ENCODE peak calls at places on chromosome 11, in six cellular contexts. One of them, this sample, is unnamed.

GRCh38 chr11:110297726-110298297 is 1.4 kb upstream of the RDX start:
- DNase-seq in Caco-2: no peak
- DNase-seq in astrocyte of the cerebellum: no peak
- DNase-seq in RWPE1: peak; percentile 52
- DNase-seq in HCT116: no peak
- DNase-seq in psoas muscle: no peak
- DNase-seq in this sample: no peak

GRCh38 chr11:46066335-46066734 is 54.9 kb downstream of the PHF21A start:
- DNase-seq in HCT116: no peak
- DNase-seq in astrocyte of the cerebellum: no peak
- DNase-seq in Caco-2: no peak
- DNase-seq in RWPE1: peak; percentile 13
- DNase-seq in psoas muscle: no peak
- DNase-seq in this sample: no peak

GRCh38 chr11:86040919-86041318 is 28.0 kb downstream of the PICALM start:
- DNase-seq in psoas muscle: no peak
- DNase-seq in Caco-2: no peak
- DNase-seq in RWPE1: no peak
- DNase-seq in astrocyte of the cerebellum: no peak
- DNase-seq in HCT116: no peak
- DNase-seq in this sample: no peak

GRCh38 chr11:87463486-87464102 is 425.9 kb downstream of the TMEM135 start:
- DNase-seq in RWPE1: peak; percentile 51
- DNase-seq in astrocyte of the cerebellum: no peak
- DNase-seq in HCT116: peak; percentile 42
- DNase-seq in psoas muscle: no peak
- DNase-seq in Caco-2: peak; percentile 66
- DNase-seq in this sample: no peak

GRCh38 chr11:83583953-83584352 is 297.8 kb upstream of the CCDC90B start:
- DNase-seq in astrocyte of the cerebellum: no peak
- DNase-seq in Caco-2: no peak
- DNase-seq in RWPE1: peak; percentile 17
- DNase-seq in HCT116: no peak
- DNase-seq in psoas muscle: no peak
- DNase-seq in this sample: no peak

GRCh38 chr11:88175004-88175706 is at the start of gene RAB38:
- DNase-seq in psoas muscle: peak; percentile 60
- DNase-seq in Caco-2: peak; percentile 56
- DNase-seq in HCT116: peak; percentile 42
- DNase-seq in RWPE1: peak; percentile 75
- DNase-seq in astrocyte of the cerebellum: no peak
- DNase-seq in this sample: no peak

GRCh38 chr11:67376873-67377808 is 3.7 kb upstream of the CLCF1 start:
- DNase-seq in RWPE1: no peak
- DNase-seq in psoas muscle: no peak
- DNase-seq in Caco-2: no peak
- DNase-seq in astrocyte of the cerebellum: no peak
- DNase-seq in HCT116: no peak
- DNase-seq in this sample: no peak

GRCh38 chr11:68471360-68472340 is 11.1 kb downstream of the PPP6R3 start:
- DNase-seq in RWPE1: no peak
- DNase-seq in Caco-2: no peak
- DNase-seq in psoas muscle: no peak
- DNase-seq in HCT116: no peak
- DNase-seq in astrocyte of the cerebellum: peak; percentile 83
- DNase-seq in this sample: no peak

GRCh38 chr11:80255021-80255420 is 814.2 kb upstream of the TENM4 start:
- DNase-seq in RWPE1: no peak
- DNase-seq in Caco-2: no peak
- DNase-seq in HCT116: no peak
- DNase-seq in astrocyte of the cerebellum: no peak
- DNase-seq in psoas muscle: no peak
- DNase-seq in this sample: no peak

DNA sequence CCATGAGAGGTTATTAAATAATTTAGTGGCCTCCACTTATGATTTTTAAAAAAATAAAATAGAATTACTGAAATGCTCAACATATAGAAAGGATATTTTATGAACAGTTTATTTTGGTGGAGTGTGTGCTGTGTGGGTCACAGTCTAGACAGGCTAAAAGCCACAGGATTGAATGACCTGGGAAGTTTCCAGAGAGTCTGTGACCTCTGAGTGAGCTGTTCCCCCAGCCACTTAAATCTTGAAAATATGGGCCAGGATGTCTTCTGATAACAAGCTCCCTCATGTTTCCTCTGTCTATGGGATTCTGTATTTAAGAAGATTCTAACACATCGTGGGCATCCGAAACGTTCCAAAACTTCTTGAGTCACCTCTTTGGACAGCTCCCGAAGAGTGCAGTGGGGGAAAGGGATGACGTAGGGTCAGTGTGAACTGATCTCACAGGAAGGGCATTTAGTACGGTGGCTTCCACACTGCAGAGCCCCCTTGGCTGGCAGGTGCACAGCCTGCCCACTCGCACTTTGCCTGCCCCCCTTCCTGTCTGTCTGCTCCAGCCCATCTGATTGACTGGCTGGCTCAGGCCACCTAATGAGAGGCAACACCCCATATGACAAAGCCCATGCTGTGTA is 97.3 kb downstream of the NTM start:
- DNase-seq in astrocyte of the cerebellum: no peak
- DNase-seq in HCT116: no peak
- DNase-seq in RWPE1: no peak
- DNase-seq in psoas muscle: no peak
- DNase-seq in Caco-2: no peak
- DNase-seq in this sample: no peak
- TF ChIP-seq CTCF in astrocyte of the cerebellum: no peak
- TF ChIP-seq CTCF in HCT116: no peak
- TF ChIP-seq CTCF in RWPE1: no peak
- TF ChIP-seq CTCF in psoas muscle: no peak
- TF ChIP-seq CTCF in Caco-2: no peak
- TF ChIP-seq CTCF in this sample: no peak

GRCh38 chr11:29019960-29020683 is 911.9 kb downstream of the METTL15 start:
- DNase-seq in astrocyte of the cerebellum: peak; percentile 4
- DNase-seq in HCT116: peak; percentile 29
- DNase-seq in Caco-2: no peak
- DNase-seq in RWPE1: peak; percentile 14
- DNase-seq in psoas muscle: no peak
- DNase-seq in this sample: no peak
- TF ChIP-seq CTCF in astrocyte of the cerebellum: peak; percentile 56
- TF ChIP-seq CTCF in HCT116: peak; percentile 73
- TF ChIP-seq CTCF in Caco-2: peak; percentile 50
- TF ChIP-seq CTCF in RWPE1: no peak
- TF ChIP-seq CTCF in psoas muscle: no peak
- TF ChIP-seq CTCF in this sample: peak; percentile 22

GRCh38 chr11:122023614-122024250 is 92.3 kb downstream of the BLID start:
- DNase-seq in Caco-2: no peak
- DNase-seq in RWPE1: no peak
- DNase-seq in HCT116: no peak
- DNase-seq in psoas muscle: no peak
- DNase-seq in astrocyte of the cerebellum: no peak
- DNase-seq in this sample: no peak
- TF ChIP-seq CTCF in Caco-2: no peak
- TF ChIP-seq CTCF in RWPE1: no peak
- TF ChIP-seq CTCF in HCT116: no peak
- TF ChIP-seq CTCF in psoas muscle: no peak
- TF ChIP-seq CTCF in astrocyte of the cerebellum: peak; percentile 4
- TF ChIP-seq CTCF in this sample: no peak

GRCh38 chr11:64688534-64688982 is 34.4 kb downstream of the NRXN2 start:
- DNase-seq in HCT116: peak; percentile 83
- DNase-seq in RWPE1: peak; percentile 68
- DNase-seq in Caco-2: peak; percentile 90
- DNase-seq in astrocyte of the cerebellum: peak; percentile 74
- DNase-seq in psoas muscle: peak; percentile 95
- DNase-seq in this sample: peak; percentile 57

GRCh38 chr11:64686466-64687175 is 36.4 kb downstream of the NRXN2 start:
- DNase-seq in psoas muscle: no peak
- DNase-seq in HCT116: no peak
- DNase-seq in RWPE1: no peak
- DNase-seq in Caco-2: no peak
- DNase-seq in astrocyte of the cerebellum: no peak
- DNase-seq in this sample: no peak

GRCh38 chr11:64687641-64688533 is 35.1 kb downstream of the NRXN2 start:
- DNase-seq in psoas muscle: peak; percentile 64
- DNase-seq in RWPE1: no peak
- DNase-seq in HCT116: no peak
- DNase-seq in astrocyte of the cerebellum: no peak
- DNase-seq in Caco-2: no peak
- DNase-seq in this sample: no peak

GRCh38 chr11:64685536-64685935 is 37.5 kb downstream of the NRXN2 start:
- DNase-seq in astrocyte of the cerebellum: no peak
- DNase-seq in RWPE1: no peak
- DNase-seq in HCT116: no peak
- DNase-seq in psoas muscle: no peak
- DNase-seq in Caco-2: no peak
- DNase-seq in this sample: no peak

GRCh38 chr11:64687204-64687603 is 35.8 kb downstream of the NRXN2 start:
- DNase-seq in astrocyte of the cerebellum: no peak
- DNase-seq in RWPE1: no peak
- DNase-seq in HCT116: no peak
- DNase-seq in Caco-2: no peak
- DNase-seq in psoas muscle: peak; percentile 91
- DNase-seq in this sample: no peak
- TF ChIP-seq CTCF in astrocyte of the cerebellum: no peak
- TF ChIP-seq CTCF in RWPE1: no peak
- TF ChIP-seq CTCF in HCT116: no peak
- TF ChIP-seq CTCF in Caco-2: no peak
- TF ChIP-seq CTCF in psoas muscle: no peak
- TF ChIP-seq CTCF in this sample: no peak

DNA sequence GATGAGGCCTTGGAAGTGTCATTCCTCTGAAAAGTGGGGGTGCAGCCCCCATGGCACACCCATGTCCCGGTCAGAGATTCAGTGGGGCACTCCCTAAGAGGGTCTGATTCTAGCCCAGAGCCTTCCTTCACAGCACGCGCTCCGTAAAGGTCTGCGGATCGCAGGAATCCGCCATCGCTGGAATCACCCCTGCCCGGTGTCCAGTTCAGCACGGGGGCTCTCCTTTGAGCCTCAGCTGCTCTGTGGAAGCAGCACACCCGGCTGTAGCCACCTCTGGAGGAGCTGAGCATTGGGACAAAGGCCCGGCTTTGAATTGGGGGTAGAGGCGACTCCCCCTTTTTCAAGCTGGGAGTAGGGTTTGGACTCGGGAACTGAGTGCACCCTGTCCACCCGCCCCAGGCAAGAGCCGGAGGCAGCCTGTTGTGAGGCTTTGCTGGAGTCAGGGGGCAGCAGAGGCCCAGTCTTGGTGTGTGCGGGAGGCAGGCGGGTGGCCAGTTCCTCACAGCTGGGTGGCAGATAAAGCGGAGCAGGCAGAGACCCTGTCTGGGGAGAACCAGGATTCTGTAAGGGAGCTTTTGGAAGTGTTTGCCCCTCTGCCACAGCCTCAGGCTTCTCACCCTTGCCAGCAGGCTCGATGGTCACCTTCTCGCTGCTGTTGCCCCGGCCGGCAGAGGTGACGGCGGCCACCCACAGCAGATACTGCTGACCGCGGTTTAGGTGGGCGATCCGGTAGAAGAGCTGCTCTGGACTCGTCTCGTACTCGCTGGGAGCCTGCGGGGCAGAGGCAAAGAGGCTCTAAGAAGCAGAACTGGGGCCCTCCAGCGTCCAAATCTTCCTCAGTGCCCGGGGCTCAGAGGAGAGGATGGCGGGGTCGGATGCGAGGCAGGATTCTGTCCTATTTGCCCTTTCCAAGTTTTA is 115.9 kb downstream of the CEP164 start:
- DNase-seq in RWPE1: peak; percentile 27
- DNase-seq in astrocyte of the cerebellum: no peak
- DNase-seq in HCT116: no peak
- DNase-seq in psoas muscle: peak; percentile 64
- DNase-seq in Caco-2: peak; percentile 78
- DNase-seq in this sample: no peak
- TF ChIP-seq CTCF in RWPE1: no peak
- TF ChIP-seq CTCF in astrocyte of the cerebellum: peak; percentile 58
- TF ChIP-seq CTCF in HCT116: peak; percentile 54
- TF ChIP-seq CTCF in psoas muscle: peak; percentile 25
- TF ChIP-seq CTCF in Caco-2: peak; percentile 86
- TF ChIP-seq CTCF in this sample: peak; percentile 39

GRCh38 chr11:129018991-129019390 is 76.3 kb upstream of the TP53AIP1 start:
- DNase-seq in HCT116: no peak
- DNase-seq in Caco-2: no peak
- DNase-seq in psoas muscle: no peak
- DNase-seq in astrocyte of the cerebellum: no peak
- DNase-seq in RWPE1: no peak
- DNase-seq in this sample: no peak
- TF ChIP-seq CTCF in HCT116: peak; percentile 22
- TF ChIP-seq CTCF in Caco-2: no peak
- TF ChIP-seq CTCF in psoas muscle: no peak
- TF ChIP-seq CTCF in astrocyte of the cerebellum: no peak
- TF ChIP-seq CTCF in RWPE1: no peak
- TF ChIP-seq CTCF in this sample: no peak

This sample was measured in AG09319.